ENCODE peak calls at places on chromosomes 2 and 18, in seven cellular contexts. H is neural progenitor cell, Z is cardiac muscle cell, C is PC-9, N is A549, A is ascending aorta, Q is body of pancreas. B is an unnamed sample.

GRCh38 chr2:69961496-69961895 is at the start of gene ASPRV1:
- DNase-seq in Q (no peak), C (no peak), Z (no peak), N (no peak), H (no peak), A (no peak), B (no peak)

GRCh38 chr2:58436842-58437241 is 195.7 kb upstream of the FANCL start:
- DNase-seq in N (no peak), A (no peak), Z (no peak), C (no peak), H (no peak), Q (no peak), B (no peak)

GRCh38 chr2:147356157-147356556 is 488.7 kb upstream of the ACVR2A start:
- DNase-seq in N (no peak), A (no peak), Q (no peak), C (no peak), H (no peak), Z (no peak), B (no peak)

GRCh38 chr2:127254386-127254981 is 34.4 kb upstream of the CYP27C1 start:
- DNase-seq in A (no peak), C (peak; percentile 8), Q (no peak), Z (peak; percentile 4), N (no peak), H (no peak), B (no peak)

GRCh38 chr2:3460161-3460560 is 59.2 kb downstream of the ADI1 start:
- DNase-seq in C (no peak), Q (no peak), A (peak; percentile 61), N (no peak), H (no peak), Z (no peak), B (no peak)

GRCh38 chr2:3420076-3420848 is 40.8 kb downstream of the TRAPPC12 start:
- DNase-seq in A (no peak), Q (no peak), C (no peak), Z (no peak), H (no peak), N (no peak), B (no peak)

GRCh38 chr2:39646891-39647780 is 18.6 kb upstream of the TMEM178A start:
- DNase-seq in H (no peak), Q (no peak), C (no peak), Z (no peak), A (no peak), N (no peak), B (no peak)

GRCh38 chr18:12645751-12646203 is 12.1 kb downstream of the SPIRE1 start:
- DNase-seq in A (peak; percentile 70), Q (peak; percentile 13), N (no peak), H (no peak), Z (peak; percentile 52), C (peak; percentile 13), B (no peak)

GRCh38 chr18:29157905-29158304 is 981.0 kb upstream of the CDH2 start:
- DNase-seq in C (no peak), N (no peak), Z (no peak), A (no peak), H (no peak), Q (no peak), B (no peak)

GRCh38 chr18:29840101-29840500 is 1202.4 kb downstream of the DSC3 start:
- DNase-seq in C (no peak), A (no peak), N (no peak), H (no peak), Z (peak; percentile 63), Q (no peak), B (no peak)

GRCh38 chr18:27748336-27748735 is 428.6 kb downstream of the CDH2 start:
- DNase-seq in Z (no peak), N (no peak), H (no peak), C (no peak), Q (no peak), A (no peak), B (no peak)

GRCh38 chr2:138779451-138780440 is at the start of gene NXPH2:
- DNase-seq in A (no peak), Q (no peak), N (no peak), Z (peak; percentile 9), H (peak; percentile 79), C (no peak), B (no peak)

GRCh38 chr2:145159676-145160075 is 639.8 kb upstream of the ZEB2 start:
- DNase-seq in A (no peak), C (no peak), Q (no peak), Z (no peak), N (no peak), H (no peak), B (no peak)

GRCh38 chr2:241538838-241539615 is 19.5 kb upstream of the BOK start:
- DNase-seq in A (no peak), Q (no peak), Z (no peak), H (no peak), N (no peak), C (no peak), B (no peak)

GRCh38 chr18:7452331-7452730 is 114.8 kb upstream of the PTPRM start:
- DNase-seq in A (peak; percentile 63), H (peak; percentile 73), Z (peak; percentile 56), C (peak; percentile 24), Q (peak; percentile 37), N (peak; percentile 50), B (no peak)

GRCh38 chr2:206158563-206159345 is 490 bp downstream of the NDUFS1 start:
- DNase-seq in N (no peak), C (no peak), Q (no peak), H (peak; percentile 57), Z (peak; percentile 42), A (no peak), B (no peak)

GRCh38 chr2:216024779-216025178 is 11.4 kb upstream of the MREG start:
- DNase-seq in Q (no peak), H (no peak), Z (no peak), N (no peak), C (no peak), A (no peak), B (no peak)

GRCh38 chr2:241068136-241068941 is 33.7 kb downstream of the MTERF4 start:
- DNase-seq in Z (no peak), C (no peak), N (no peak), A (no peak), Q (no peak), H (no peak), B (peak; percentile 43)

GRCh38 chr18:9814431-9814830 is 71.3 kb upstream of the TXNDC2 start:
- DNase-seq in Z (peak; percentile 69), H (no peak), Q (no peak), C (no peak), N (no peak), A (peak; percentile 54), B (no peak)

GRCh38 chr2:102615620-102616436 is 3.5 kb upstream of the SLC9A2 start:
- DNase-seq in Z (peak; percentile 75), N (peak; percentile 75), C (peak; percentile 51), H (peak; percentile 83), A (no peak), Q (peak; percentile 66), B (no peak)

GRCh38 chr2:44246840-44247369 is 28.4 kb upstream of the SLC3A1 start:
- DNase-seq in Q (no peak), N (no peak), Z (no peak), A (no peak), C (no peak), H (no peak), B (no peak)

GRCh38 chr2:28345619-28346018 is 47.0 kb upstream of the FOSL2 start:
- DNase-seq in A (no peak), Q (peak; percentile 79), H (no peak), C (no peak), Z (no peak), N (no peak), B (no peak)

GRCh38 chr2:238684362-238685326 is 163.2 kb upstream of the TWIST2 start:
- DNase-seq in Z (peak; percentile 98), Q (no peak), N (peak; percentile 97), C (peak; percentile 79), A (peak; percentile 87), H (no peak), B (peak; percentile 83)

DNA sequence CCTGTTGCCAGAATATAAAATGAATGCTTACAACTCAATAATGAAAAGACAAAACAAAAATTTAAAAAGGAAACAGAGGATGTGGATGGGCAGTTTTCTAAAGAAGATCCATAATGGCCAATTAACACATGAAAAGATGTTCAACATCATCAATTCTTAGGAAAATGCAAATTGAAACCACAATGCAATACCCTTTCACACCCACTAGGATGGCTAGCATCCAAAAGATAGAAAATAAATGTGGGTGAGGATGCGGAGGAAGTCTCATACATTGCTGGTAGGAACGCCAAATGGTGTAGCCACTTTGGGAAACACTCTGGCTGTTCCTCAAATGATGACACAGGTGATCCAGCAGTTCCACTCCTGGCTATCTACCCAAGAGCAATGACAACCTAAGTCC is 130.5 kb downstream of the TNS1 start:
- DNase-seq in H (no peak), C (no peak), Z (no peak), A (no peak), Q (no peak), N (no peak), B (no peak)
- TF ChIP-seq CTCF in H (no peak), C (no peak), Z (peak; percentile 2), A (no peak), Q (no peak), N (no peak), B (no peak)

GRCh38 chr2:111161971-111162370 is 41.3 kb downstream of the BCL2L11 start:
- DNase-seq in A (peak; percentile 79), H (no peak), C (no peak), N (no peak), Q (peak; percentile 89), Z (no peak), B (no peak)
- H3K4me3 ChIP-seq in A (no peak overlapping the region), H (no peak overlapping the region), C (no peak overlapping the region), N (no peak overlapping the region), Q (no peak overlapping the region), Z (no peak overlapping the region), B (no peak overlapping the region)

GRCh38 chr18:37598966-37599896 is 33.6 kb upstream of the CELF4 start:
- DNase-seq in Z (no peak), C (no peak), N (no peak), Q (no peak), H (no peak), A (no peak), B (no peak)
- H3K4me1 ChIP-seq in Z (no peaks in the 10 kb centered on the region), C (no peaks in the 10 kb centered on the region), N (no peaks in the 10 kb centered on the region), Q (no peaks in the 10 kb centered on the region), H (no peaks in the 10 kb centered on the region), A (no peaks in the 10 kb centered on the region), B (no peaks in the 10 kb centered on the region)

GRCh38 chr2:1795261-1795828 is 51.0 kb upstream of the PXDN start:
- DNase-seq in A (no peak), N (no peak), H (no peak), Z (no peak), Q (no peak), C (no peak), B (no peak)

GRCh38 chr2:1794821-1795220 is 50.5 kb upstream of the PXDN start:
- DNase-seq in N (no peak), C (no peak), H (no peak), Z (no peak), Q (no peak), A (no peak), B (no peak)

GRCh38 chr2:1798425-1799144 is 54.3 kb upstream of the PXDN start:
- DNase-seq in C (no peak), Q (no peak), N (no peak), H (no peak), A (no peak), Z (no peak), B (no peak)

GRCh38 chr2:1795842-1796580 is 51.7 kb upstream of the PXDN start:
- DNase-seq in Z (no peak), H (no peak), A (no peak), Q (no peak), N (no peak), C (no peak), B (no peak)

GRCh38 chr2:1796581-1796930 is 52.2 kb upstream of the PXDN start:
- DNase-seq in A (no peak), N (no peak), Q (no peak), Z (no peak), C (no peak), H (no peak), B (no peak)
- TF ChIP-seq CTCF in A (no peak), N (no peak), Q (no peak), Z (no peak), C (no peak), H (no peak), B (no peak)